ENCODE peak calls at places on chromosome 10, in eight cellular contexts. H is neural progenitor cell, O is A673, Y is heart left ventricle, D is choroid plexus epithelial cell, Q is left ventricle myocardium inferior, M is GM23338, B is uterus. V is an unnamed sample.

GRCh38 chr10:62454696-62455451 is 80.7 kb downstream of the ZNF365 start:
- DNase-seq in H (no peak), O (no peak), Y (peak; percentile 49), D (peak; percentile 75), Q (peak; percentile 34), M (no peak), B (peak; percentile 66), V (no peak)

GRCh38 chr10:70925377-70926214 is 37.2 kb upstream of the PCBD1 start:
- DNase-seq in H (peak; percentile 82), O (peak; percentile 55), Y (peak; percentile 61), D (peak; percentile 32), Q (peak; percentile 49), M (peak; percentile 74), B (peak; percentile 61), V (peak; percentile 98)

GRCh38 chr10:118543714-118544400 is 51.6 kb downstream of the PRLHR start:
- DNase-seq in H (peak; percentile 68), O (peak; percentile 40), Y (no peak), D (peak; percentile 51), Q (peak; percentile 27), M (peak; percentile 83), B (no peak), V (peak; percentile 67)

GRCh38 chr10:36515313-36515712 is 610.1 kb upstream of the ANKRD30A start:
- DNase-seq in H (no peak), O (no peak), Y (no peak), D (peak; percentile 18), Q (no peak), M (no peak), B (no peak), V (no peak)

GRCh38 chr10:14838582-14839304 is 637 bp downstream of the HSPA14 start:
- DNase-seq in H (peak; percentile 83), O (peak; percentile 24), Y (peak; percentile 34), D (peak; percentile 29), Q (peak; percentile 29), M (peak; percentile 83), B (no peak), V (peak; percentile 84)

GRCh38 chr10:122141821-122142651 is 129.1 kb upstream of the BTBD16 start:
- DNase-seq in H (no peak), O (no peak), Y (no peak), D (no peak), Q (peak; percentile 61), M (no peak), B (no peak), V (no peak)

GRCh38 chr10:87723500-87723899 is 63.8 kb downstream of the PAPSS2 start:
- DNase-seq in H (no peak), O (peak; percentile 29), Y (no peak), D (no peak), Q (no peak), M (no peak), B (no peak), V (no peak)

GRCh38 chr10:7480742-7481381 is 70.0 kb upstream of the SFMBT2 start:
- DNase-seq in H (no peak), O (no peak), Y (no peak), D (no peak), Q (no peak), M (no peak), B (no peak), V (no peak)

GRCh38 chr10:60591119-60591518 is 187.2 kb upstream of the CDK1 start:
- DNase-seq in H (no peak), O (no peak), Y (no peak), D (no peak), Q (no peak), M (no peak), B (no peak), V (no peak)

GRCh38 chr10:132062641-132063390 is 2.9 kb upstream of the JAKMIP3 start:
- DNase-seq in H (no peak), O (no peak), Y (no peak), D (no peak), Q (no peak), M (no peak), B (no peak), V (peak; percentile 36)

GRCh38 chr10:132636358-132636757 is 98.8 kb downstream of the INPP5A start:
- DNase-seq in H (no peak), O (no peak), Y (peak; percentile 22), D (no peak), Q (peak; percentile 15), M (no peak), B (peak; percentile 14), V (no peak)

GRCh38 chr10:120600871-120601644 is 144.0 kb downstream of the PLPP4 start:
- DNase-seq in H (peak; percentile 66), O (peak; percentile 3), Y (no peak), D (peak; percentile 41), Q (no peak), M (peak; percentile 66), B (no peak), V (peak; percentile 66)

GRCh38 chr10:19930936-19931859 is 115.0 kb downstream of the PLXDC2 start:
- DNase-seq in H (no peak), O (peak; percentile 85), Y (no peak), D (peak; percentile 71), Q (no peak), M (peak; percentile 24), B (peak; percentile 73), V (no peak)

GRCh38 chr10:132656283-132657126 is 118.9 kb downstream of the INPP5A start:
- DNase-seq in H (no peak), O (no peak), Y (no peak), D (no peak), Q (no peak), M (no peak), B (no peak), V (no peak)

GRCh38 chr10:73941300-73941699 is 30.4 kb downstream of the PLAU start:
- DNase-seq in H (no peak), O (no peak), Y (no peak), D (no peak), Q (no peak), M (no peak), B (no peak), V (no peak)
- H3K4me3 ChIP-seq in H (no peak overlapping the region), O (no peak overlapping the region), Y (no peak overlapping the region), D (no peak overlapping the region), Q (no peak overlapping the region), M (no peak overlapping the region), B (no peak overlapping the region), V (no peak overlapping the region)

DNA sequence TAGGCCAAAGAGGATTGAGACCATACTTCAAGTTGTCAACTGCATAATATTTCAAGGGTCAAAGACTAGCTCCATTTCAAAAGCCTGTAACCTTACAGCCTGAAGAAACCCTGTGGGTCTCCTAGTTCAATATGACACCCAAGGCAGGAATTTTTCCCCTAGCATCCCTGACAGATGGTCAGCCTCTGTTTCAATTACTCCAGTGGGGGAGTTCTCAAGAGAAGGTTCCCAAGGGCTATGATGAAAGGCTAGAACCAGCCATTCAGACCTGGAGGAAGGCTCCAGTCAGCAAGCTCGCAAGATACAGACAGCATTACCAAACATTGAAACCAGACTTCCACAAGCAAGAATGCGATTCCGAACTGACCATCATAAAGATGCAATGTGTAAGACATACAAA is 1.6 kb downstream of the HTR7 start:
- DNase-seq in H (no peak), O (no peak), Y (no peak), D (peak; percentile 6), Q (no peak), M (peak; percentile 14), B (no peak), V (peak; percentile 21)
- H3K4me3 ChIP-seq in H (no peak overlapping the region), O (no peak overlapping the region), Y (no peak overlapping the region), D (no peak overlapping the region), Q (no peak overlapping the region), M (peak overlapping the region; percentile 74), B (no peak overlapping the region), V (peak overlapping the region; percentile 80)

GRCh38 chr10:109981641-109982040 is 26.1 kb upstream of the ADD3 start:
- DNase-seq in H (no peak), O (no peak), Y (no peak), D (no peak), Q (no peak), M (no peak), B (no peak), V (no peak)

GRCh38 chr10:109984013-109984412 is 23.8 kb upstream of the ADD3 start:
- DNase-seq in H (no peak), O (no peak), Y (no peak), D (no peak), Q (no peak), M (no peak), B (no peak), V (no peak)

GRCh38 chr10:109982812-109983211 is 25.0 kb upstream of the ADD3 start:
- DNase-seq in H (no peak), O (no peak), Y (no peak), D (no peak), Q (no peak), M (no peak), B (no peak), V (no peak)

GRCh38 chr10:109979215-109979614 is 28.6 kb upstream of the ADD3 start:
- DNase-seq in H (no peak), O (no peak), Y (no peak), D (no peak), Q (no peak), M (no peak), B (no peak), V (no peak)

DNA sequence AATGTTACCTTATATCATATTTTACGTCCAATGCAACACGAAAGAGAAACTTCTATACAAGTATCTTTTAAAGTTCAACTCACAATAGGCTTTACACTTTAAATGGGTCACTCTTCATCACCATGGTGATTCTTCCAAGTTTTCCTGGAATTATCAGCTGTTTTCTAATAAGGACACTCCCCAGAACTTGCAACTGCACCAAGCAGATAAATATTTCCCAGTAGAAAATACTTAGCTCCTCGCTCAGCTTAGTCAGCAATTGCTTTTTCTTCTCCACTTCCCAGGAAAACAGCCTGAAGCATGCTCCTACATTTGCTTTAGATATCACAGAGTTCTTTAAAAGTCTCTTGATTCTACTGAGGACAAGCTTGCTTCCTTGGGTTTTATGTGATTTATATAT is 25.7 kb upstream of the ADD3 start:
- DNase-seq in H (no peak), O (no peak), Y (no peak), D (no peak), Q (no peak), M (no peak), B (no peak), V (no peak)
- H3K4me3 ChIP-seq in H (no peak overlapping the region), O (no peak overlapping the region), Y (no peak overlapping the region), D (no peak overlapping the region), Q (no peak overlapping the region), M (no peak overlapping the region), B (no peak overlapping the region), V (no peak overlapping the region)

DNA sequence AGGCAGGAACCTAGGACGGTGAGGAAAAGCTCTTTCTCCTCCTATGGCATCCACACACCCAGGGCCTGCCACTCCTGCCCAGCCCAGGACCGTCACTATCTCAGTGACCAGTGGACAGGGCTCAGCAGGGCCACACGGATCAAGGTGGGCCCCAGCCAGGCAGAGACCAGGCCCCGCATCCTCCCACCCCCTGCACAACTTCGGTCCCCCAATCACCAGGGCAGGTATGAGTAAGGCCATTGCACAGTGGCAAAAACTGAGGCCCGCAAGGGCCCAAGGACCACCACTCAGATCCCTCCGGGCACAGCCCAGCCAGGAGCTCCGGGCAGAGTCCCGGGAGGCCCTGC is 30.3 kb downstream of the OAT start:
- DNase-seq in H (no peak), O (no peak), Y (no peak), D (no peak), Q (no peak), M (no peak), B (no peak), V (no peak)
- H3K4me3 ChIP-seq in H (peak overlapping the region; percentile 42), O (no peak overlapping the region), Y (peak overlapping the region; percentile 45), D (no peak overlapping the region), Q (peak overlapping the region; percentile 71), M (peak overlapping the region; percentile 80), B (no peak overlapping the region), V (peak overlapping the region; percentile 40)